ENCODE peak calls at places on chromosome 15, in eight cellular contexts. Z, C, O, X, B, N, T and G are unnamed samples.

GRCh38 chr15:70063284-70063991 is 34.3 kb downstream of the TLE3 start:
- DNase-seq in N (no peak), Z (no peak), C (no peak), O (no peak), B (no peak), T (no peak), X (no peak), G (no peak)

GRCh38 chr15:28094732-28095521 is 4.2 kb downstream of the OCA2 start:
- DNase-seq in Z (peak), B (peak), T (no peak), O (no peak), C (no peak), N (no peak), X (no peak), G (no peak)

GRCh38 chr15:69861331-69862171 is 236.2 kb downstream of the TLE3 start:
- DNase-seq in N (no peak), B (no peak), T (no peak), O (no peak), X (no peak), Z (no peak), C (no peak), G (no peak)

GRCh38 chr15:76327191-76328105 is 9.1 kb upstream of the ISL2 start:
- DNase-seq in N (no peak), X (peak), T (no peak), C (no peak), Z (no peak), B (no peak), O (no peak), G (no peak)

GRCh38 chr15:88704791-88705768 is 66.3 kb downstream of the ISG20 start:
- DNase-seq in N (peak), X (no peak), T (no peak), C (no peak), O (no peak), Z (no peak), B (peak), G (peak)

GRCh38 chr15:52134502-52135144 is 22.0 kb upstream of the BCL2L10 start:
- DNase-seq in B (no peak), C (no peak), T (no peak), Z (no peak), O (no peak), X (no peak), N (no peak), G (no peak)

GRCh38 chr15:89758283-89758682 is 7.2 kb upstream of the MESP1 start:
- DNase-seq in X (no peak), B (no peak), C (no peak), T (no peak), O (no peak), N (no peak), Z (no peak), G (no peak)

GRCh38 chr15:77497108-77497737 is 76.5 kb downstream of the HMG20A start:
- DNase-seq in Z (no peak), T (no peak), N (peak), O (peak), B (no peak), X (peak), C (no peak), G (peak)

GRCh38 chr15:65927545-65927944 is 58.3 kb downstream of the RAB11A start:
- DNase-seq in Z (no peak), N (no peak), B (no peak), C (no peak), O (no peak), T (peak), X (no peak), G (no peak)

GRCh38 chr15:32682569-32682968 is 35.2 kb upstream of the GREM1 start:
- DNase-seq in B (no peak), N (no peak), T (no peak), C (no peak), X (peak), O (no peak), Z (no peak), G (peak)

GRCh38 chr15:39580630-39581500 is at the start of gene THBS1:
- DNase-seq in N (no peak), B (peak), T (peak), C (peak), X (peak), O (peak), Z (peak), G (peak)

GRCh38 chr15:101181349-101181748 is 70.5 kb downstream of the CHSY1 start:
- DNase-seq in N (no peak), C (no peak), Z (no peak), O (no peak), X (no peak), B (no peak), T (no peak), G (no peak)

GRCh38 chr15:64525828-64526530 is 65.6 kb downstream of the ZNF609 start:
- DNase-seq in Z (no peak), C (no peak), B (no peak), N (no peak), T (no peak), O (no peak), X (no peak), G (no peak)

GRCh38 chr15:42035362-42035761 is 14.5 kb upstream of the PLA2G4E start:
- DNase-seq in Z (peak), B (no peak), X (peak), C (no peak), N (no peak), O (no peak), T (no peak), G (no peak)

GRCh38 chr15:57684491-57685184 is 21.9 kb upstream of the POLR2M start:
- DNase-seq in T (no peak), X (no peak), Z (no peak), C (no peak), N (no peak), B (no peak), O (no peak), G (no peak)

GRCh38 chr15:95760508-95760907 is 570.0 kb upstream of the NR2F2 start:
- DNase-seq in X (no peak), T (no peak), O (no peak), Z (no peak), B (peak), N (no peak), C (no peak), G (no peak)

GRCh38 chr15:57458255-57458850 is 82.0 kb downstream of the CGNL1 start:
- DNase-seq in X (no peak), O (no peak), B (no peak), Z (no peak), T (no peak), N (no peak), C (no peak), G (no peak)

GRCh38 chr15:66042624-66043023 is 173.3 kb downstream of the RAB11A start:
- DNase-seq in O (no peak), B (no peak), T (no peak), N (no peak), X (no peak), C (no peak), Z (no peak), G (no peak)

GRCh38 chr15:85897818-85898717 is 103.3 kb upstream of the KLHL25 start:
- DNase-seq in Z (no peak), O (no peak), T (no peak), C (no peak), B (no peak), N (no peak), X (no peak), G (no peak)

GRCh38 chr15:81049835-81050234 is 49.1 kb downstream of the TLNRD1 start:
- DNase-seq in B (no peak), X (no peak), T (no peak), N (peak), Z (no peak), O (no peak), C (no peak), G (no peak)

GRCh38 chr15:58957101-58957973 is 23.9 kb upstream of the SLTM start:
- DNase-seq in Z (peak), T (peak), C (peak), X (peak), N (peak), O (no peak), B (peak), G (peak)

GRCh38 chr15:59405079-59405478 is 32.4 kb upstream of the MYO1E start:
- DNase-seq in C (no peak), N (no peak), B (no peak), Z (no peak), T (no peak), X (no peak), O (no peak), G (no peak)

GRCh38 chr15:73873889-73874511 is 636 bp downstream of the TBC1D21 start:
- DNase-seq in Z (peak), O (no peak), B (peak), N (no peak), T (peak), C (no peak), X (peak), G (peak)

GRCh38 chr15:101023501-101024110 is 104.4 kb downstream of the LRRK1 start:
- DNase-seq in X (no peak), N (no peak), Z (no peak), O (no peak), C (no peak), B (no peak), T (no peak), G (no peak)

GRCh38 chr15:72967836-72968530 is 84.3 kb upstream of the NEO1 start:
- DNase-seq in C (no peak), O (no peak), X (no peak), B (peak), N (no peak), Z (no peak), T (no peak), G (no peak)